ENCODE peak calls at places on chromosomes 11 and 22, in seven cellular contexts. F, C, Q, G, O, X and R are unnamed samples. For H3K9me3, the result is how much of the 10 kb centered on the place peaks cover.

GRCh38 chr22:33958741-33959140 is 38.5 kb upstream of the LARGE1 start:
- DNase-seq in F (no peak), C (no peak), Q (no peak), G (no peak), O (no peak), X (no peak), R (no peak)

GRCh38 chr22:39800790-39801540 is 92.6 kb downstream of the ENTHD1 start:
- DNase-seq in F (no peak), C (no peak), Q (no peak), G (no peak), O (no peak), X (no peak), R (peak)

GRCh38 chr11:125416993-125417935 is 78.8 kb downstream of the FEZ1 start:
- DNase-seq in F (no peak), C (no peak), Q (no peak), G (no peak), O (no peak), X (no peak), R (no peak)

GRCh38 chr11:36122715-36123114 is 166.5 kb downstream of the COMMD9 start:
- DNase-seq in F (no peak), C (no peak), Q (no peak), G (peak), O (no peak), X (no peak), R (no peak)

GRCh38 chr22:26713823-26714449 is 56.5 kb downstream of the MIAT start:
- DNase-seq in F (no peak), C (no peak), Q (no peak), G (no peak), O (peak), X (no peak), R (no peak)

GRCh38 chr11:120900642-120901041 is 123.3 kb upstream of the TBCEL start:
- DNase-seq in F (no peak), C (no peak), Q (no peak), G (no peak), O (no peak), X (no peak), R (no peak)

GRCh38 chr11:114262681-114263509 is 33.3 kb upstream of the NNMT start:
- DNase-seq in F (no peak), C (no peak), Q (no peak), G (peak), O (peak), X (no peak), R (peak)

GRCh38 chr11:59614277-59615131 is 1.1 kb downstream of the OSBP start:
- DNase-seq in F (no peak), C (no peak), Q (no peak), G (peak), O (no peak), X (no peak), R (no peak)

GRCh38 chr11:128247235-128247594 is 340.1 kb downstream of the ETS1 start:
- DNase-seq in F (no peak), C (no peak), Q (no peak), G (no peak), O (no peak), X (no peak), R (no peak)

GRCh38 chr22:39428597-39429071 is 28.2 kb upstream of the MGAT3 start:
- DNase-seq in F (peak), C (no peak), Q (no peak), G (no peak), O (no peak), X (no peak), R (no peak)

GRCh38 chr22:41600976-41601375 is 11.3 kb upstream of the PMM1 start:
- DNase-seq in F (no peak), C (no peak), Q (no peak), G (no peak), O (no peak), X (no peak), R (no peak)

GRCh38 chr22:44085743-44086741 is 61.9 kb downstream of the PARVB start:
- DNase-seq in F (no peak), C (no peak), Q (no peak), G (peak), O (peak), X (no peak), R (peak)

GRCh38 chr22:32342977-32343376 is 14.7 kb upstream of the RFPL3 start:
- DNase-seq in F (no peak), C (no peak), Q (no peak), G (no peak), O (no peak), X (no peak), R (no peak)

GRCh38 chr22:16953206-16954059 is 54.6 kb downstream of the GAB4 start:
- DNase-seq in F (no peak), C (no peak), Q (no peak), G (no peak), O (no peak), X (no peak), R (no peak)

GRCh38 chr11:18245396-18245795 is 3.1 kb downstream of the SAA2 start:
- DNase-seq in F (no peak), C (no peak), Q (no peak), G (no peak), O (no peak), X (no peak), R (no peak)

GRCh38 chr11:70503201-70503877 is 105.0 kb downstream of the CTTN start:
- DNase-seq in F (peak), C (no peak), Q (no peak), G (no peak), O (no peak), X (peak), R (no peak)

GRCh38 chr11:108662700-108663099 is 2.2 kb upstream of the DDX10 start:
- DNase-seq in F (no peak), C (no peak), Q (no peak), G (no peak), O (no peak), X (no peak), R (no peak)

GRCh38 chr22:26502688-26503561 is 9.3 kb downstream of the TFIP11 start:
- DNase-seq in F (peak), C (no peak), Q (no peak), G (peak), O (no peak), X (no peak), R (peak)

GRCh38 chr11:32244453-32244852 is 153.6 kb downstream of the RCN1 start:
- DNase-seq in F (no peak), C (no peak), Q (no peak), G (no peak), O (no peak), X (no peak), R (no peak)

GRCh38 chr11:108223449-108224149 is 732 bp downstream of the ATM start:
- DNase-seq in F (no peak), C (no peak), Q (no peak), G (peak), O (no peak), X (no peak), R (peak)

GRCh38 chr11:60040109-60040508 is at the start of gene OOSP2:
- DNase-seq in F (no peak), C (no peak), Q (no peak), G (no peak), O (no peak), X (no peak), R (no peak)

GRCh38 chr22:32333141-32333768 is 24.4 kb upstream of the RFPL3 start:
- DNase-seq in F (no peak), C (no peak), Q (no peak), G (no peak), O (no peak), X (no peak), R (no peak)

GRCh38 chr11:130679247-130679646 is 230.8 kb downstream of the ADAMTS15 start:
- DNase-seq in F (no peak), C (no peak), Q (no peak), G (no peak), O (no peak), X (no peak), R (no peak)

GRCh38 chr11:66187453-66187852 is 81.0 kb upstream of the RAB1B start:
- DNase-seq in F (no peak), C (no peak), Q (no peak), G (no peak), O (no peak), X (no peak), R (no peak)

GRCh38 chr11:8694137-8694536 is 11.5 kb downstream of the RPL27A start:
- DNase-seq in F (no peak), C (no peak), Q (no peak), G (no peak), O (no peak), X (no peak), R (no peak)

GRCh38 chr11:75633409-75634011 is 35.3 kb downstream of the MAP6 start:
- DNase-seq in F (no peak), C (no peak), Q (no peak), G (no peak), O (no peak), X (no peak), R (peak)

GRCh38 chr11:45743556-45744468 is 61.1 kb upstream of the SLC35C1 start:
- DNase-seq in F (no peak), C (no peak), Q (no peak), G (no peak), O (peak), X (no peak), R (no peak)

GRCh38 chr11:128463386-128463829 is 124.0 kb downstream of the ETS1 start:
- DNase-seq in F (no peak), C (no peak), Q (no peak), G (peak), O (no peak), X (no peak), R (no peak)

GRCh38 chr22:43862074-43862881 is at the start of gene SULT4A1:
- DNase-seq in F (peak), C (no peak), Q (no peak), G (peak), O (no peak), X (peak), R (peak)

GRCh38 chr11:117816846-117817212 is 7.7 kb downstream of the FXYD2 start:
- DNase-seq in F (peak), C (no peak), Q (no peak), G (no peak), O (no peak), X (no peak), R (no peak)

GRCh38 chr22:37998543-37998942 is 14.2 kb upstream of the SOX10 start:
- DNase-seq in F (no peak), C (peak), Q (no peak), G (no peak), O (peak), X (no peak), R (no peak)

GRCh38 chr11:122786896-122787295 is 51.4 kb upstream of the CRTAM start:
- DNase-seq in F (no peak), C (peak), Q (no peak), G (no peak), O (no peak), X (no peak), R (no peak)

GRCh38 chr22:23008887-23009286 is 61.4 kb upstream of the GNAZ start:
- DNase-seq in F (no peak), C (no peak), Q (no peak), G (no peak), O (no peak), X (no peak), R (no peak)

GRCh38 chr11:926341-926916 is 759 bp downstream of the AP2A2 start:
- DNase-seq in F (no peak), C (no peak), Q (no peak), G (peak), O (no peak), X (peak), R (peak)

GRCh38 chr11:20599424-20600346 is at the start of gene SLC6A5:
- DNase-seq in F (peak), C (no peak), Q (no peak), G (peak), O (peak), X (no peak), R (peak)

GRCh38 chr11:48263416-48263911 is at the start of gene OR4X1:
- DNase-seq in F (no peak), C (no peak), Q (no peak), G (no peak), O (no peak), X (no peak), R (no peak)

GRCh38 chr11:48261600-48261999 is 2.1 kb upstream of the OR4X1 start:
- DNase-seq in F (no peak), C (no peak), Q (no peak), G (no peak), O (no peak), X (no peak), R (no peak)
- H3K9me3 ChIP-seq in F (under half), C (under half), Q (under half), G (under half), O (under half), X (under half), R (under half)

DNA sequence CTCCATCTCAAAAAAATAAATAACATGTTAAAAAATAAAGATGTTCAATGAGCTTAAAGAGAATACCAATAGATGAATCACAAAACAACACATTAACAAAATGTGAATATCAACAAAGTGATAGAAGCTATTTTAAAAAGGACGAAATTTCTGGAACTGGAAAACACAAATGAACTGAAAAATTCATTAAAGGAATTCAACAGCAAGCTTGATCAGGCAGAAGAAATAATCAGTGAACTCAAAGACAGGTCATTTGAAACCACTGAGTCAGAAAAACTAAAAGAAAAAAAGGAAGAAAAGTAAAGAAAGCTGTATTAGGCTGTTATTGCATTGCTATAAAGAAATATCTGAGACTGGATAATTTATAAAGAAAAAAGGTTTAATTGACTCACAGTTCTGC is 7.0 kb upstream of the MTMR2 start:
- DNase-seq in F (no peak), C (no peak), Q (no peak), G (no peak), O (no peak), X (no peak), R (no peak)
- H3K9me3 ChIP-seq in F (under half), C (under half), Q (under half), G (under half), O (under half), X (under half), R (under half)

GRCh38 chr22:48498526-48499331 is 1328.9 kb downstream of the BRD1 start:
- DNase-seq in F (peak), C (no peak), Q (no peak), G (no peak), O (no peak), X (peak), R (no peak)
- H3K9me3 ChIP-seq in F (under half), C (under half), Q (under half), G (under half), O (under half), X (under half), R (under half)

DNA sequence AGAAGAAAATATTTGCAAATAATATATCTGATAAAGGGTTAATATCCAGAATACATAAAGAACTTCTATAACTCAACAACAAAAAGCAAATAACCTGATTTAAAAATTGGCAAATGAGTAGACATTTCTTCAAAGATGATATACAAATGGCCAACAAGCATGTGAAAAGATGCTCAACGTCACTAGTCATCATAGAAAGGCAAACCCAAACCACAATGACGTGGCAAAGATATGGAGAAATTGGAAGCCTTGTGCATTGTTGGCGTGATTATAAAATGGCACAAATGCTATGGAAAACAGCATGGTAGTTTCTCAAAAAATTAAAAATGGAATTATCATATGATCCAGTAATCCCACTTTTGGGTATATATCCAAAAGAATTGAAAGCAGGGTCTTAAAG is 466.3 kb downstream of the TBC1D22A start:
- DNase-seq in F (no peak), C (no peak), Q (no peak), G (no peak), O (no peak), X (no peak), R (no peak)
- H3K9me3 ChIP-seq in F (under half), C (under half), Q (under half), G (under half), O (under half), X (under half), R (under half)

GRCh38 chr22:48393041-48393370 is 1434.7 kb downstream of the BRD1 start:
- DNase-seq in F (no peak), C (no peak), Q (no peak), G (no peak), O (no peak), X (no peak), R (no peak)
- H3K9me3 ChIP-seq in F (under half), C (under half), Q (under half), G (under half), O (under half), X (under half), R (under half)

DNA sequence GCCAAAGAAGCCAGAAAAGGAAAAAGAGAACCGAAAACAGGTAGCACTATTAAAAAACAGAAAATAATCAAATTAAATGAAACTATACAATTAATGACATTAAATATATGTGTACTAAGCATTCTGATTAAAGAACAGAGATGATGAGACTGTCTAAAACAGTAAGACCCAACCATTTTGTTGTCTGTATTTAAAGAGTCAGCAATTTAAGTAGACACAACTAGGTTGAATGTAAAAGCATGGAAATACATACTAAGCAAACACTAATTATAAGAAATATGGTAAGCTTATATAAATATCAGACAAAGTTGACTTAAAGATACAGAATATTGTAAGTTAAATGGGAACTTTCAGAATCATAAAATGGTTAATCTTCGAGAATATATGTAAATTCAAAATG is 774.6 kb upstream of the RAG2 start:
- DNase-seq in F (no peak), C (no peak), Q (no peak), G (no peak), O (no peak), X (no peak), R (no peak)
- H3K9me3 ChIP-seq in F (under half), C (under half), Q (under half), G (under half), O (half or more), X (under half), R (under half)